ENCODE peak calls at places on chromosomes 1 and 21, in ten cellular contexts. Z is stomach, Q is tibial nerve, N is K562, Y is body of pancreas, A is transverse colon, C is ovary, T is breast epithelium, P is H1, V is A549. I is an unnamed sample. For H3K4me1, the result is how much of the 10 kb centered on the place peaks cover.

GRCh38 chr1:28835237-28835650 is 23.3 kb downstream of the OPRD1 start:
- DNase-seq in Z (no peak), Q (no peak), N (no peak), Y (peak), A (no peak), C (no peak), T (no peak), P (no peak), V (no peak), I (no peak)

GRCh38 chr21:29521872-29522271 is 223.2 kb downstream of the BACH1 start:
- DNase-seq in Z (no peak), Q (no peak), N (no peak), Y (no peak), A (no peak), C (no peak), T (no peak), P (no peak), V (no peak), I (no peak)

GRCh38 chr1:22483121-22483520 is 31.5 kb downstream of the ZBTB40 start:
- DNase-seq in Z (no peak), Q (no peak), N (no peak), Y (no peak), A (no peak), C (no peak), T (no peak), P (no peak), V (no peak), I (no peak)

GRCh38 chr1:94817697-94818096 is 2.5 kb upstream of the SLC44A3 start:
- DNase-seq in Z (no peak), Q (no peak), N (no peak), Y (no peak), A (no peak), C (no peak), T (no peak), P (no peak), V (no peak), I (no peak)

GRCh38 chr21:42539931-42540343 is 26.3 kb downstream of the SLC37A1 start:
- DNase-seq in Z (peak), Q (no peak), N (peak), Y (no peak), A (no peak), C (no peak), T (no peak), P (peak), V (no peak), I (no peak)

GRCh38 chr1:157104598-157105293 is 5.1 kb upstream of the ETV3L start:
- DNase-seq in Z (no peak), Q (no peak), N (no peak), Y (no peak), A (no peak), C (no peak), T (no peak), P (no peak), V (peak), I (no peak)

GRCh38 chr1:32753532-32754281 is 51.1 kb upstream of the SYNC start:
- DNase-seq in Z (peak), Q (no peak), N (peak), Y (peak), A (peak), C (peak), T (peak), P (peak), V (no peak), I (peak)

GRCh38 chr1:215416497-215416896 is 150.6 kb upstream of the KCTD3 start:
- DNase-seq in Z (no peak), Q (no peak), N (no peak), Y (no peak), A (no peak), C (no peak), T (no peak), P (no peak), V (no peak), I (no peak)

GRCh38 chr1:100622506-100622905 is 84.6 kb downstream of the GPR88 start:
- DNase-seq in Z (no peak), Q (no peak), N (no peak), Y (no peak), A (no peak), C (no peak), T (no peak), P (no peak), V (no peak), I (no peak)

GRCh38 chr1:51240096-51240495 is 4.0 kb downstream of the RNF11 start:
- DNase-seq in Z (no peak), Q (no peak), N (no peak), Y (peak), A (peak), C (no peak), T (no peak), P (peak), V (no peak), I (no peak)

DNA sequence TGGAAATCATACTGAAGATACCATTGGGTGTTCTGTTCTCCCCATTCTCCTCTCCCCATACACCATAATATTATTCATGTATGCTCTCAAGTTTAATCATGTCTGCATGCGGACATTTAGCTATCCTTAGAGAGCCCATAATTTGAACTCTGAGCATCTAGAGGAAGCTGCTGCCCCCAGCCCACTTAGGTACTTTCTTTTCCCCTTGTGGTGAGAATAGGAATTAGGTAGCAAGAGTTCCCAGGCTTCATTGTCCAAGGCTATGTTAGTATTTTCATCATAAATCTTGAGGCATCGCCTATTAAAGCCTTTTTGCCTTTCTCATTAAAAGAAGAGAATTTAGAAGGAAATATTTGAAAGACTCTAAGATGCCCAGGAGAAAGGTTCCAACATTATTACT is 96.3 kb downstream of the ROR1 start:
- DNase-seq in Z (no peak), Q (no peak), N (no peak), Y (no peak), A (no peak), C (no peak), T (no peak), P (no peak), V (no peak), I (no peak)
- H3K4me1 ChIP-seq in Z (under half), Q (under half), N (under half), Y (under half), A (under half), C (under half), T (under half), P (under half), V (under half), I (under half)

GRCh38 chr1:155979525-155980343 is 1.4 kb upstream of the ARHGEF2 start:
- DNase-seq in Z (no peak), Q (no peak), N (peak), Y (no peak), A (peak), C (no peak), T (no peak), P (no peak), V (no peak), I (no peak)
- TF ChIP-seq POLR2A in Z (no peak), Q (no peak), N (peak), Y (no peak), A (no peak), C (no peak), T (peak), P (no peak), V (no peak), I (no peak)

GRCh38 chr1:155942578-155943141 is 1.2 kb downstream of the RXFP4 start:
- DNase-seq in Z (no peak), Q (no peak), N (no peak), Y (no peak), A (peak), C (no peak), T (no peak), P (no peak), V (peak), I (no peak)

GRCh38 chr1:155940531-155940992 is 876 bp upstream of the RXFP4 start:
- DNase-seq in Z (peak), Q (no peak), N (no peak), Y (peak), A (peak), C (peak), T (no peak), P (no peak), V (peak), I (no peak)

GRCh38 chr1:155944396-155944728 is 2.9 kb downstream of the RXFP4 start:
- DNase-seq in Z (no peak), Q (no peak), N (no peak), Y (no peak), A (no peak), C (no peak), T (no peak), P (no peak), V (no peak), I (no peak)

GRCh38 chr1:155940993-155941844 is at the start of gene RXFP4:
- DNase-seq in Z (peak), Q (no peak), N (no peak), Y (no peak), A (peak), C (no peak), T (no peak), P (no peak), V (peak), I (no peak)

DNA sequence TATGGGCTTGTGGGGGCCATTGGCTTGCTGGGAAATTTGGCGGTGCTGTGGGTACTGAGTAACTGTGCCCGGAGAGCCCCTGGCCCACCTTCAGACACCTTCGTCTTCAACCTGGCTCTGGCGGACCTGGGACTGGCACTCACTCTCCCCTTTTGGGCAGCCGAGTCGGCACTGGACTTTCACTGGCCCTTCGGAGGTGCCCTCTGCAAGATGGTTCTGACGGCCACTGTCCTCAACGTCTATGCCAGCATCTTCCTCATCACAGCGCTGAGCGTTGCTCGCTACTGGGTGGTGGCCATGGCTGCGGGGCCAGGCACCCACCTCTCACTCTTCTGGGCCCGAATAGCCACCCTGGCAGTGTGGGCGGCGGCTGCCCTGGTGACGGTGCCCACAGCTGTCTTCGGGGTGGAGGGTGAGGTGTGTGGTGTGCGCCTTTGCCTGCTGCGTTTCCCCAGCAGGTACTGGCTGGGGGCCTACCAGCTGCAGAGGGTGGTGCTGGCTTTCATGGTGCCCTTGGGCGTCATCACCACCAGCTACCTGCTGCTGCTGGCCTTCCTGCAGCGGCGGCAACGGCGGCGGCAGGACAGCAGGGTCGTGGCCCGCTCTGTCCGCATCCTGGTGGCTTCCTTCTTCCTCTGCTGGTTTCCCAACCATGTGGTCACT is 538 bp downstream of the RXFP4 start:
- DNase-seq in Z (no peak), Q (no peak), N (no peak), Y (no peak), A (peak), C (no peak), T (no peak), P (no peak), V (no peak), I (no peak)
- H3K4me1 ChIP-seq in Z (half or more), Q (under half), N (under half), Y (half or more), A (half or more), C (under half), T (under half), P (under half), V (half or more), I (under half)

DNA sequence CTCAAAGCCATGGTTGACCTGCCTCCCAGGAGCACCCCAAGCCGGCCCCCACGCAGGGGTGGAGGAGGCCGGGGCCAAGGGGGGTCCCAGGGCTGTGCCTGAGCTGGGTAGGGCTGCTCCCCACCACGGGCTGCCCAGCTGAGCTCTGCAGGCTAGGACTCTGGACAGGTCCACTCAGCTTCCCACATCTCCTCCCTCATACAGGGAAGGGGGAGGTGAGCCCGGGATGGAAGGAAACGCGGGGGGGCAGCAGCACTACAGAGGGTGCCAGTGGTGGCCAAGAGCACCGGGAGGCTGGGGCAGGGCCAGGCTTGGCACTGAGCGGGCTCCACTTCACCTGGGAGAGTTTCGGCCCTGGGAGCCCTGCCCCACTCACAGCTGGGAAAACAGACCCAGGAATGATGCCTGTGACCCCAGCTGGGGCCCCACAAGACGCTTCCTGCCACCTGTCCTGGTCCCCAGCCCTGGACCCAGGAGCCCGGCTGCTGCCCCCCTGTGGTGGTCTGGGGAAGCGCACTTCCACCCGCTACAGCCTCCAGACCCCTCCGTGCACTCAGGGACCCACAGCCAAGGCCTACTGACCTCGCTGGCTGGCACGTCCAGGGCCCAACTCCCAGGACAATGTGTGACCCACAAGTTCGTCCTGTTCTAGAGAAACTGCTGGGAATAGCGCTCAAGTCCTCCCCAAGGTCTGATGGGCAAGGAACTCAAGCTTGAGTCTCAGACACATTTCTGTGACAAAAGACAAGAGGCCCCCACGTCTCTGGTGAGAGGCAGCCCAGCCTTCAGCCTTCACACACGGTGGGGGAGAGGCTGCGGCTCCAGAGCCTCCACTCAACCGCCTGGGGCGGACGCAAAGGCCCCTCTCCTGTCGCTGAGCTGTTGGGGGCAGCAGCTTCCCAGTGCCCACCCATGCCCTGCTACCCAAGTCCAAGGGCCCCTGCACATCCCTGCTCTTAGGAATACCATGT is 3.0 kb downstream of the AURKAIP1 start:
- DNase-seq in Z (peak), Q (no peak), N (peak), Y (peak), A (peak), C (peak), T (peak), P (peak), V (peak), I (peak)
- TF ChIP-seq POLR2A in Z (no peak), Q (no peak), N (peak), Y (no peak), A (no peak), C (no peak), T (no peak), P (peak), V (no peak), I (no peak)

DNA sequence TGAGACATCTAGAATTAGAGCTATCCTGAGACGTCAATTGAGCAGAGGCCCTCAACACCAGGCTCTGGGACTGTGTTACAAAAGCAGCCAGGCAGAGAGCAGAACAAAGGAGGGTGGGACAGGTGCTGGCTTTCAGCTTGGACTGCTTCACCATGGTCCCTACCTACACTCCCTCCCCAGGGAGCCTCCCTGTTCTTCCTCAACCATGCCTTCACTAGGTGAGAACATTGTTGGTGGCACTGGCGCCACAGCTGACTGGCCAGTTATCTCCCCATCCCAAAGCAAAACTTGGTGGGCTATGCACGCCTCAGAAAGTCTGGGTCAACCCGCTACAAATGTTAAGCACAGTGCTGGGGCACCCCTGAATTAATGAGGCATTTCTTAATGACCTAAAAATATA is 87.8 kb downstream of the NMNAT2 start:
- DNase-seq in Z (no peak), Q (no peak), N (no peak), Y (no peak), A (no peak), C (no peak), T (no peak), P (no peak), V (no peak), I (no peak)
- H3K4me1 ChIP-seq in Z (under half), Q (under half), N (under half), Y (under half), A (under half), C (under half), T (under half), P (under half), V (under half), I (under half)

DNA sequence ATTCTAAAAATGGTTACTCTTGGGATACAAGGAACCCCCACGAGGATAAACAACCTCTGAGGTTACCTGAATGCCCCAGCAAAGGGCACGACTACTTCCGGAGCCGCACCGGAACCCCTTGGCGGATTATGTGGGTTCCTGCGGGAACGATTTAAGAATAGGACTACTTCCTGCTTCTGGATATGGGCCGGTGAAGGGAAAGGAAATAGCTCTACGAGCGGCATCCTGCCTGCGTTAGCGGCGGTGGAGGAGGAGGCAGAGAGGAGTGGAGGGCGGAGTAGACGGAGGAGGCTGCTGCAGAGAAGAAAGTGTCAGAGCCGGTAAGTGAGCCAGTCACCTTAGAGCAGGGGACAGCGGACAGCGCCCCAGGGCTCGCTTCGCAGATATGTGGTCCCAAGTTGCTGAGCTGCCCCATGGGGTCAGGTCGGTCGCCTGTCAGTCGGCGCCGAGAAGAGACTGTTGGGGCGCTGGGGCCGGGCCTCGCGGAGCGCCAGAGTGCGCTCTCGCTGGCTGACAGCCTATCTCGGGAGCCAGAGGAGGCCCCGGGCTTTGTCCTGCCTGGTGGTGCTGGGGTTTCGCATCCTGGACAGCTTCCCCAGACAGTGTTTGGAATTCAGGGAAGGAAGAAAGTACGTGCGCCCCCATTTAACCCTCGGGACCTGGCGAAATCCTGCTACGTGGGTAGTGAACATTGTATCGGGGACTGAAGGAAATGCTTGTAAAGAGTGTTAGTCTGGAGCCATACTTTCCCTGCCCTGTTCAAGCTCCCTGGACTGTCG is at the start of gene KLHL20:
- DNase-seq in Z (peak), Q (peak), N (peak), Y (peak), A (peak), C (peak), T (peak), P (peak), V (peak), I (peak)
- TF ChIP-seq POLR2A in Z (no peak), Q (peak), N (peak), Y (peak), A (peak), C (peak), T (no peak), P (peak), V (peak), I (peak)

GRCh38 chr1:208174200-208174599 is 70.0 kb downstream of the PLXNA2 start:
- DNase-seq in Z (no peak), Q (no peak), N (peak), Y (no peak), A (no peak), C (no peak), T (no peak), P (no peak), V (no peak), I (no peak)
- H3K4me1 ChIP-seq in Z (under half), Q (under half), N (under half), Y (under half), A (under half), C (under half), T (under half), P (under half), V (under half), I (under half)

DNA sequence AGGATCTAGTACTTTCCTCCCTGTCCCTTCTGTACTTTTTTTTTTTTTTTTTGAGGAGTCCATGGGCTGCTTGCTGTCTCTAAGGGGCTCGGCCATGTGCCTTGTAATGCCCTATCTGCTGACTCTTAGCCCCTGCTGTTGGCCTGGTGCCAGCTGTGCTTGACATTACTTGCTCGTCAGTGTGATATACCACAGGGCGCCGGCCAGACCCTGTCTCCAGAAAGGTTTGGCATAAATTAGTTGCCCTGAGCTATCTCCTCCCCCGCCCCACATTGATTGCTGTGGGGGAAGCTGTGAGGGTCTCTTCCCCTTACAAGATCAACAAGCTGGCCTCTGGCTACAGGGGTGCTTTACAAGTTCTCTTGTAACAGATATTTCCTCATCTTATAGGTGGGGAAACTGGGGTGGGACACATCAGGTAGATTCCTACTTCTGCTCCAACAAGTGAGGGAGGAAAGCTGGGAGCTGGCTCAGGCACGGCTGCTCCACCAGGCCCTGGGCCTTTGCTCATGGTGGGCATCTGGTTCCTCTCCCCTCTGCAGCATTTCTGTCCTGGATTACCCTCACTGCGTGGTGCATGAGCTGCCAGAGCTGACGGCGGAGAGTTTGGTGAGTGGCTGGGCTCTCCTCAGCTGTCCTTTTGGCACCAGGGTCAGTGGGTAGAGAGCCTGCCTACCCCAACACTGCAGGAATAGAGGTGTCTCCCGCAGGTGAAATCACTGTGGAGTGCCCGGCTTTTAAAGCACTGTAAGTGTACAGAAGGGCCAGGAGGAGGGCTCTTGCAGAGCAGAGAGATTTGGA is 15.6 kb downstream of the STRIP1 start:
- DNase-seq in Z (no peak), Q (no peak), N (no peak), Y (no peak), A (no peak), C (no peak), T (no peak), P (no peak), V (no peak), I (no peak)
- TF ChIP-seq POLR2A in Z (no peak), Q (no peak), N (peak), Y (no peak), A (no peak), C (no peak), T (no peak), P (no peak), V (no peak), I (no peak)